ENCODE peak calls at places on chromosomes 11 and 22, in eight cellular contexts. One of them, this sample, is unnamed. For H3K27me3, the result is how much of the 10 kb centered on the place peaks cover.

GRCh38 chr11:92225206-92225562 is 566 bp downstream of the FAT3 start:
- DNase-seq in AG04450: no peak
- DNase-seq in osteoblast: no peak
- DNase-seq in fibroblast of lung: no peak
- DNase-seq in stomach: no peak
- DNase-seq in CD8-positive, alpha-beta T cell: no peak
- DNase-seq in uterus: no peak
- DNase-seq in left ventricle myocardium inferior: no peak
- DNase-seq in this sample: no peak

GRCh38 chr11:13769188-13769587 is 100.7 kb downstream of the FAR1 start:
- DNase-seq in AG04450: no peak
- DNase-seq in osteoblast: no peak
- DNase-seq in fibroblast of lung: no peak
- DNase-seq in stomach: no peak
- DNase-seq in CD8-positive, alpha-beta T cell: no peak
- DNase-seq in uterus: no peak
- DNase-seq in left ventricle myocardium inferior: no peak
- DNase-seq in this sample: no peak

GRCh38 chr11:82942376-82942775 is 40.8 kb downstream of the DDIAS start:
- DNase-seq in AG04450: no peak
- DNase-seq in osteoblast: no peak
- DNase-seq in fibroblast of lung: no peak
- DNase-seq in stomach: no peak
- DNase-seq in CD8-positive, alpha-beta T cell: no peak
- DNase-seq in uterus: no peak
- DNase-seq in left ventricle myocardium inferior: no peak
- DNase-seq in this sample: no peak

GRCh38 chr11:112300094-112300786 is 39.6 kb upstream of the PLET1 start:
- DNase-seq in AG04450: no peak
- DNase-seq in osteoblast: no peak
- DNase-seq in fibroblast of lung: no peak
- DNase-seq in stomach: no peak
- DNase-seq in CD8-positive, alpha-beta T cell: no peak
- DNase-seq in uterus: no peak
- DNase-seq in left ventricle myocardium inferior: no peak
- DNase-seq in this sample: no peak

GRCh38 chr11:86688398-86689179 is 16.2 kb upstream of the ME3 start:
- DNase-seq in AG04450: peak
- DNase-seq in osteoblast: no peak
- DNase-seq in fibroblast of lung: peak
- DNase-seq in stomach: no peak
- DNase-seq in CD8-positive, alpha-beta T cell: no peak
- DNase-seq in uterus: no peak
- DNase-seq in left ventricle myocardium inferior: no peak
- DNase-seq in this sample: no peak

GRCh38 chr11:12694182-12694531 is 19.9 kb downstream of the TEAD1 start:
- DNase-seq in AG04450: no peak
- DNase-seq in osteoblast: no peak
- DNase-seq in fibroblast of lung: no peak
- DNase-seq in stomach: peak
- DNase-seq in CD8-positive, alpha-beta T cell: no peak
- DNase-seq in uterus: no peak
- DNase-seq in left ventricle myocardium inferior: no peak
- DNase-seq in this sample: no peak

GRCh38 chr11:117849781-117850414 is 25.4 kb upstream of the FXYD2 start:
- DNase-seq in AG04450: no peak
- DNase-seq in osteoblast: no peak
- DNase-seq in fibroblast of lung: no peak
- DNase-seq in stomach: no peak
- DNase-seq in CD8-positive, alpha-beta T cell: peak
- DNase-seq in uterus: no peak
- DNase-seq in left ventricle myocardium inferior: no peak
- DNase-seq in this sample: no peak

GRCh38 chr11:94563176-94563847 is 3.9 kb upstream of the PIWIL4 start:
- DNase-seq in AG04450: peak
- DNase-seq in osteoblast: peak
- DNase-seq in fibroblast of lung: peak
- DNase-seq in stomach: no peak
- DNase-seq in CD8-positive, alpha-beta T cell: no peak
- DNase-seq in uterus: no peak
- DNase-seq in left ventricle myocardium inferior: no peak
- DNase-seq in this sample: no peak

GRCh38 chr11:60840711-60841430 is 1.0 kb upstream of the CCDC86 start:
- DNase-seq in AG04450: peak
- DNase-seq in osteoblast: peak
- DNase-seq in fibroblast of lung: peak
- DNase-seq in stomach: no peak
- DNase-seq in CD8-positive, alpha-beta T cell: no peak
- DNase-seq in uterus: peak
- DNase-seq in left ventricle myocardium inferior: peak
- DNase-seq in this sample: no peak

GRCh38 chr22:35043932-35044319 is 22.0 kb upstream of the ISX start:
- DNase-seq in AG04450: no peak
- DNase-seq in osteoblast: no peak
- DNase-seq in fibroblast of lung: no peak
- DNase-seq in stomach: no peak
- DNase-seq in CD8-positive, alpha-beta T cell: no peak
- DNase-seq in uterus: no peak
- DNase-seq in left ventricle myocardium inferior: no peak
- DNase-seq in this sample: no peak

GRCh38 chr11:103624708-103625623 is 411.5 kb upstream of the DDI1 start:
- DNase-seq in AG04450: peak
- DNase-seq in osteoblast: peak
- DNase-seq in fibroblast of lung: peak
- DNase-seq in stomach: no peak
- DNase-seq in CD8-positive, alpha-beta T cell: no peak
- DNase-seq in uterus: no peak
- DNase-seq in left ventricle myocardium inferior: no peak
- DNase-seq in this sample: no peak

GRCh38 chr11:93986716-93987115 is 34.4 kb upstream of the HEPHL1 start:
- DNase-seq in AG04450: no peak
- DNase-seq in osteoblast: no peak
- DNase-seq in fibroblast of lung: peak
- DNase-seq in stomach: peak
- DNase-seq in CD8-positive, alpha-beta T cell: no peak
- DNase-seq in uterus: no peak
- DNase-seq in left ventricle myocardium inferior: no peak
- DNase-seq in this sample: no peak

GRCh38 chr11:96948066-96948465 is 558.3 kb downstream of the JRKL start:
- DNase-seq in AG04450: no peak
- DNase-seq in osteoblast: no peak
- DNase-seq in fibroblast of lung: no peak
- DNase-seq in stomach: no peak
- DNase-seq in CD8-positive, alpha-beta T cell: no peak
- DNase-seq in uterus: no peak
- DNase-seq in left ventricle myocardium inferior: no peak
- DNase-seq in this sample: no peak

GRCh38 chr11:66281776-66282467 is 3.9 kb downstream of the CNIH2 start:
- DNase-seq in AG04450: no peak
- DNase-seq in osteoblast: no peak
- DNase-seq in fibroblast of lung: no peak
- DNase-seq in stomach: no peak
- DNase-seq in CD8-positive, alpha-beta T cell: no peak
- DNase-seq in uterus: no peak
- DNase-seq in left ventricle myocardium inferior: no peak
- DNase-seq in this sample: no peak

GRCh38 chr11:65279713-65280459 is 18.1 kb downstream of the POLA2 start:
- DNase-seq in AG04450: peak
- DNase-seq in osteoblast: peak
- DNase-seq in fibroblast of lung: peak
- DNase-seq in stomach: peak
- DNase-seq in CD8-positive, alpha-beta T cell: peak
- DNase-seq in uterus: peak
- DNase-seq in left ventricle myocardium inferior: no peak
- DNase-seq in this sample: no peak

GRCh38 chr11:118290923-118291322 is 13.6 kb upstream of the CD3E start:
- DNase-seq in AG04450: no peak
- DNase-seq in osteoblast: no peak
- DNase-seq in fibroblast of lung: no peak
- DNase-seq in stomach: peak
- DNase-seq in CD8-positive, alpha-beta T cell: no peak
- DNase-seq in uterus: peak
- DNase-seq in left ventricle myocardium inferior: no peak
- DNase-seq in this sample: no peak

GRCh38 chr22:32911526-32911925 is 110.0 kb downstream of the TIMP3 start:
- DNase-seq in AG04450: no peak
- DNase-seq in osteoblast: peak
- DNase-seq in fibroblast of lung: peak
- DNase-seq in stomach: no peak
- DNase-seq in CD8-positive, alpha-beta T cell: no peak
- DNase-seq in uterus: no peak
- DNase-seq in left ventricle myocardium inferior: no peak
- DNase-seq in this sample: no peak

DNA sequence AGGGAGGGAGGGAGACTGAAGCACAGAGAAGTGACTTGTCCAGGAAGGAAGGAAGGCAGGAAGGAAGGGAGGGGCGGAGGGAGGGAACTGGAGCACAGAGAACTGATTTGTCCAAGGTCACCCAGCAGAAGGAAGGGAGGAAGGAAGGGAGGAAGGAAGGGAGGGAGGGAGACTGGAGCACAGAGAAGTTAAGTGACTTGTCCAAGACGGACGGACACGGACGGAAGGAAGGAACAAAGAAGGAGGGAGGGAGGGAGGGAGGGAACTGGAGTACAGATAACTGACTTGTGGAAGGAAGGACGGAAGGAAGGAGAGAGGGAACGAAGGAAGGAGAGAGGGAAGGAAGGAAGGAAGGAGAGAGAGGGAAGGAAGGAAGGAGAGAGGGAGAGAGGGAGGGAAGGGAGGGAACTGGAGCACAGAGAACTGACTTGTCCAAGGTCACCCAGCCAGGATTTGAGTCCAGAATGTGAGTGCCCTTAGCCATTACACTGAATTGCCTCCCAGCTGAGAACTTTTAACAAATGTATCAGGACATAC is 1.5 kb downstream of the SLC35F2 start:
- DNase-seq in AG04450: no peak
- DNase-seq in osteoblast: no peak
- DNase-seq in fibroblast of lung: no peak
- DNase-seq in stomach: no peak
- DNase-seq in CD8-positive, alpha-beta T cell: no peak
- DNase-seq in uterus: no peak
- DNase-seq in left ventricle myocardium inferior: no peak
- DNase-seq in this sample: no peak
- H3K4me3 ChIP-seq in AG04450: peak
- H3K4me3 ChIP-seq in osteoblast: no peak
- H3K4me3 ChIP-seq in fibroblast of lung: no peak
- H3K4me3 ChIP-seq in stomach: peak
- H3K4me3 ChIP-seq in CD8-positive, alpha-beta T cell: no peak
- H3K4me3 ChIP-seq in uterus: no peak
- H3K4me3 ChIP-seq in left ventricle myocardium inferior: no peak
- H3K4me3 ChIP-seq in this sample: no peak

GRCh38 chr11:27097538-27097937 is 56.9 kb downstream of the BBOX1 start:
- DNase-seq in AG04450: no peak
- DNase-seq in osteoblast: no peak
- DNase-seq in fibroblast of lung: no peak
- DNase-seq in stomach: no peak
- DNase-seq in CD8-positive, alpha-beta T cell: no peak
- DNase-seq in uterus: no peak
- DNase-seq in left ventricle myocardium inferior: no peak
- DNase-seq in this sample: no peak
- H3K27me3 ChIP-seq in AG04450: under half
- H3K27me3 ChIP-seq in osteoblast: under half
- H3K27me3 ChIP-seq in fibroblast of lung: under half
- H3K27me3 ChIP-seq in stomach: under half
- H3K27me3 ChIP-seq in CD8-positive, alpha-beta T cell: under half
- H3K27me3 ChIP-seq in uterus: under half
- H3K27me3 ChIP-seq in left ventricle myocardium inferior: under half
- H3K27me3 ChIP-seq in this sample: under half

GRCh38 chr22:22520667-22521602 is 865 bp upstream of the ZNF280A start:
- DNase-seq in AG04450: no peak
- DNase-seq in osteoblast: no peak
- DNase-seq in fibroblast of lung: no peak
- DNase-seq in stomach: no peak
- DNase-seq in CD8-positive, alpha-beta T cell: no peak
- DNase-seq in uterus: no peak
- DNase-seq in left ventricle myocardium inferior: no peak
- DNase-seq in this sample: no peak

GRCh38 chr22:22519591-22519990 is 479 bp downstream of the ZNF280A start:
- DNase-seq in AG04450: no peak
- DNase-seq in osteoblast: no peak
- DNase-seq in fibroblast of lung: no peak
- DNase-seq in stomach: no peak
- DNase-seq in CD8-positive, alpha-beta T cell: no peak
- DNase-seq in uterus: no peak
- DNase-seq in left ventricle myocardium inferior: no peak
- DNase-seq in this sample: no peak

GRCh38 chr22:22516992-22517391 is 3.1 kb downstream of the ZNF280A start:
- DNase-seq in AG04450: no peak
- DNase-seq in osteoblast: no peak
- DNase-seq in fibroblast of lung: no peak
- DNase-seq in stomach: no peak
- DNase-seq in CD8-positive, alpha-beta T cell: no peak
- DNase-seq in uterus: no peak
- DNase-seq in left ventricle myocardium inferior: no peak
- DNase-seq in this sample: no peak

GRCh38 chr22:22521631-22522030 is 1.6 kb upstream of the ZNF280A start:
- DNase-seq in AG04450: no peak
- DNase-seq in osteoblast: no peak
- DNase-seq in fibroblast of lung: no peak
- DNase-seq in stomach: no peak
- DNase-seq in CD8-positive, alpha-beta T cell: no peak
- DNase-seq in uterus: no peak
- DNase-seq in left ventricle myocardium inferior: no peak
- DNase-seq in this sample: no peak

DNA sequence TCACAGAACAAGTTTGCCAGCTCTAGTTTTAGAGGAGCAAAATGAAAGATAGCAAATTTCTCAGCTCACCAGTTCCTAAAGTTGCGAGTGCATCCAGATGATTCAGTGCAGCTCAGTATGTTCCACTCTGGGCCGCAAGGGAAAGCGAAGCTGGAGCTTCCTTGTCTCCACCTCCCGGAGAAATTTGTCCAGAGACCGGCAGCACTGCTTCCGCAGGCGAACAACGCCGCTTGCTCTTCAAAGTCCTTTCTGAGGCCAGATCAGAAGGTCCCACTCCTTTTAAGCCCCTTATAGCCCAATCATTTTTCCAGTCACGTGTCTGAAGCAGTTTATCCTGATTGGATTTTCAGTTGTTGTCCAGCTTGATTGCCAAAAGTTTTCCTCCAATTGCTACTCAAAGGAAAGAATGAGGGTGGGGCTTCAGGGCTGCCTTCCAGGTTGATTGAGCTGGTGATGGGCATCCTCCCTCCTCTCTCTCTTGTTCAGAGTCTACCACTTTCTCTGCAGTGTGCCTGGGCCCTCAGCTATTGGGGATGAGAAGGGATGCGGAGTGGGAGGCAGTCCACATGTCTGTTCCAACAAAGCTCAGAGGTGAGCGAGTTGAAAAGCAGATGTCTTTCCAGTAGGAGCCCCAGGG is at the start of gene ZNF280A:
- DNase-seq in AG04450: no peak
- DNase-seq in osteoblast: peak
- DNase-seq in fibroblast of lung: no peak
- DNase-seq in stomach: no peak
- DNase-seq in CD8-positive, alpha-beta T cell: no peak
- DNase-seq in uterus: no peak
- DNase-seq in left ventricle myocardium inferior: no peak
- DNase-seq in this sample: no peak
- H3K4me3 ChIP-seq in AG04450: no peak
- H3K4me3 ChIP-seq in osteoblast: peak
- H3K4me3 ChIP-seq in fibroblast of lung: no peak
- H3K4me3 ChIP-seq in stomach: no peak
- H3K4me3 ChIP-seq in CD8-positive, alpha-beta T cell: no peak
- H3K4me3 ChIP-seq in uterus: no peak
- H3K4me3 ChIP-seq in left ventricle myocardium inferior: no peak
- H3K4me3 ChIP-seq in this sample: no peak

GRCh38 chr11:120518356-120518755 is 6.8 kb downstream of the GRIK4 start:
- DNase-seq in AG04450: no peak
- DNase-seq in osteoblast: peak
- DNase-seq in fibroblast of lung: no peak
- DNase-seq in stomach: no peak
- DNase-seq in CD8-positive, alpha-beta T cell: no peak
- DNase-seq in uterus: no peak
- DNase-seq in left ventricle myocardium inferior: no peak
- DNase-seq in this sample: no peak
- H3K27me3 ChIP-seq in AG04450: under half
- H3K27me3 ChIP-seq in osteoblast: under half
- H3K27me3 ChIP-seq in fibroblast of lung: under half
- H3K27me3 ChIP-seq in stomach: under half
- H3K27me3 ChIP-seq in CD8-positive, alpha-beta T cell: under half
- H3K27me3 ChIP-seq in uterus: under half
- H3K27me3 ChIP-seq in left ventricle myocardium inferior: half or more
- H3K27me3 ChIP-seq in this sample: under half